ENCODE peak calls at places on chromosomes 1 and 21, in nine cellular contexts. One of them, this sample, is unnamed.

GRCh38 chr1:202858306-202858705 is 30.6 kb downstream of the RABIF start:
- DNase-seq in A172: no peak
- DNase-seq in NCI-H2081: no peak
- DNase-seq in transverse colon: peak
- DNase-seq in ELF-1: no peak
- DNase-seq in stimulated activated CD8-positive, alpha-beta memory T cell treated with anti-CD3 and anti-CD28 coated beads, Interleukin-4, amount 100 ng/mL, for 48 hours: no peak
- DNase-seq in activated CD4-positive, alpha-beta T cell treated with anti-CD3 and anti-CD28 coated beads for 4 hours: no peak
- DNase-seq in cardiac fibroblast: peak
- DNase-seq in GM19239: no peak
- DNase-seq in this sample: peak

GRCh38 chr1:167648252-167648849 is 18.3 kb downstream of the RCSD1 start:
- DNase-seq in A172: no peak
- DNase-seq in GM19239: no peak
- DNase-seq in NCI-H2081: no peak
- DNase-seq in transverse colon: no peak
- DNase-seq in ELF-1: no peak
- DNase-seq in stimulated activated CD8-positive, alpha-beta memory T cell treated with anti-CD3 and anti-CD28 coated beads, Interleukin-4, amount 100 ng/mL, for 48 hours: no peak
- DNase-seq in activated CD4-positive, alpha-beta T cell treated with anti-CD3 and anti-CD28 coated beads for 4 hours: no peak
- DNase-seq in cardiac fibroblast: no peak
- DNase-seq in this sample: peak

GRCh38 chr1:228463559-228464455 is 23.4 kb upstream of the RNF187 start:
- DNase-seq in activated CD4-positive, alpha-beta T cell treated with anti-CD3 and anti-CD28 coated beads for 4 hours: peak
- DNase-seq in cardiac fibroblast: peak
- DNase-seq in ELF-1: peak
- DNase-seq in transverse colon: peak
- DNase-seq in GM19239: no peak
- DNase-seq in NCI-H2081: peak
- DNase-seq in A172: peak
- DNase-seq in stimulated activated CD8-positive, alpha-beta memory T cell treated with anti-CD3 and anti-CD28 coated beads, Interleukin-4, amount 100 ng/mL, for 48 hours: peak
- DNase-seq in this sample: peak

GRCh38 chr1:12179111-12179519 is 12.3 kb downstream of the TNFRSF1B start:
- DNase-seq in ELF-1: no peak
- DNase-seq in transverse colon: peak
- DNase-seq in GM19239: no peak
- DNase-seq in A172: peak
- DNase-seq in stimulated activated CD8-positive, alpha-beta memory T cell treated with anti-CD3 and anti-CD28 coated beads, Interleukin-4, amount 100 ng/mL, for 48 hours: peak
- DNase-seq in NCI-H2081: no peak
- DNase-seq in cardiac fibroblast: no peak
- DNase-seq in activated CD4-positive, alpha-beta T cell treated with anti-CD3 and anti-CD28 coated beads for 4 hours: peak
- DNase-seq in this sample: no peak

GRCh38 chr1:30645807-30646206 is 77.6 kb downstream of the MATN1 start:
- DNase-seq in ELF-1: no peak
- DNase-seq in transverse colon: no peak
- DNase-seq in NCI-H2081: no peak
- DNase-seq in GM19239: no peak
- DNase-seq in stimulated activated CD8-positive, alpha-beta memory T cell treated with anti-CD3 and anti-CD28 coated beads, Interleukin-4, amount 100 ng/mL, for 48 hours: no peak
- DNase-seq in A172: peak
- DNase-seq in cardiac fibroblast: peak
- DNase-seq in activated CD4-positive, alpha-beta T cell treated with anti-CD3 and anti-CD28 coated beads for 4 hours: no peak
- DNase-seq in this sample: no peak

GRCh38 chr21:38166214-38166547 is 90.6 kb upstream of the KCNJ15 start:
- DNase-seq in activated CD4-positive, alpha-beta T cell treated with anti-CD3 and anti-CD28 coated beads for 4 hours: no peak
- DNase-seq in NCI-H2081: no peak
- DNase-seq in cardiac fibroblast: no peak
- DNase-seq in transverse colon: no peak
- DNase-seq in A172: no peak
- DNase-seq in ELF-1: no peak
- DNase-seq in GM19239: no peak
- DNase-seq in stimulated activated CD8-positive, alpha-beta memory T cell treated with anti-CD3 and anti-CD28 coated beads, Interleukin-4, amount 100 ng/mL, for 48 hours: no peak
- DNase-seq in this sample: no peak

GRCh38 chr1:228144213-228145049 is 4.4 kb downstream of the GUK1 start:
- DNase-seq in ELF-1: no peak
- DNase-seq in transverse colon: no peak
- DNase-seq in stimulated activated CD8-positive, alpha-beta memory T cell treated with anti-CD3 and anti-CD28 coated beads, Interleukin-4, amount 100 ng/mL, for 48 hours: no peak
- DNase-seq in A172: no peak
- DNase-seq in NCI-H2081: no peak
- DNase-seq in activated CD4-positive, alpha-beta T cell treated with anti-CD3 and anti-CD28 coated beads for 4 hours: no peak
- DNase-seq in cardiac fibroblast: no peak
- DNase-seq in GM19239: no peak
- DNase-seq in this sample: no peak

GRCh38 chr1:213423041-213423440 is 372.0 kb downstream of the RPS6KC1 start:
- DNase-seq in stimulated activated CD8-positive, alpha-beta memory T cell treated with anti-CD3 and anti-CD28 coated beads, Interleukin-4, amount 100 ng/mL, for 48 hours: no peak
- DNase-seq in transverse colon: no peak
- DNase-seq in A172: no peak
- DNase-seq in GM19239: no peak
- DNase-seq in NCI-H2081: no peak
- DNase-seq in ELF-1: no peak
- DNase-seq in cardiac fibroblast: no peak
- DNase-seq in activated CD4-positive, alpha-beta T cell treated with anti-CD3 and anti-CD28 coated beads for 4 hours: no peak
- DNase-seq in this sample: no peak

GRCh38 chr1:227219715-227220292 is 98.5 kb downstream of the CDC42BPA start:
- DNase-seq in A172: no peak
- DNase-seq in GM19239: no peak
- DNase-seq in activated CD4-positive, alpha-beta T cell treated with anti-CD3 and anti-CD28 coated beads for 4 hours: no peak
- DNase-seq in transverse colon: no peak
- DNase-seq in cardiac fibroblast: no peak
- DNase-seq in NCI-H2081: no peak
- DNase-seq in stimulated activated CD8-positive, alpha-beta memory T cell treated with anti-CD3 and anti-CD28 coated beads, Interleukin-4, amount 100 ng/mL, for 48 hours: no peak
- DNase-seq in ELF-1: no peak
- DNase-seq in this sample: no peak

GRCh38 chr1:156705321-156705917 is at the start of gene CRABP2:
- DNase-seq in GM19239: no peak
- DNase-seq in A172: no peak
- DNase-seq in cardiac fibroblast: no peak
- DNase-seq in stimulated activated CD8-positive, alpha-beta memory T cell treated with anti-CD3 and anti-CD28 coated beads, Interleukin-4, amount 100 ng/mL, for 48 hours: peak
- DNase-seq in activated CD4-positive, alpha-beta T cell treated with anti-CD3 and anti-CD28 coated beads for 4 hours: peak
- DNase-seq in ELF-1: no peak
- DNase-seq in NCI-H2081: no peak
- DNase-seq in transverse colon: peak
- DNase-seq in this sample: peak

GRCh38 chr21:41993744-41994143 is 16.4 kb downstream of the ZBTB21 start:
- DNase-seq in NCI-H2081: no peak
- DNase-seq in stimulated activated CD8-positive, alpha-beta memory T cell treated with anti-CD3 and anti-CD28 coated beads, Interleukin-4, amount 100 ng/mL, for 48 hours: no peak
- DNase-seq in GM19239: no peak
- DNase-seq in ELF-1: no peak
- DNase-seq in A172: no peak
- DNase-seq in activated CD4-positive, alpha-beta T cell treated with anti-CD3 and anti-CD28 coated beads for 4 hours: no peak
- DNase-seq in cardiac fibroblast: peak
- DNase-seq in transverse colon: no peak
- DNase-seq in this sample: no peak

GRCh38 chr21:16536661-16537359 is 807.0 kb downstream of the USP25 start:
- DNase-seq in cardiac fibroblast: peak
- DNase-seq in activated CD4-positive, alpha-beta T cell treated with anti-CD3 and anti-CD28 coated beads for 4 hours: no peak
- DNase-seq in GM19239: no peak
- DNase-seq in NCI-H2081: no peak
- DNase-seq in A172: peak
- DNase-seq in transverse colon: no peak
- DNase-seq in stimulated activated CD8-positive, alpha-beta memory T cell treated with anti-CD3 and anti-CD28 coated beads, Interleukin-4, amount 100 ng/mL, for 48 hours: no peak
- DNase-seq in ELF-1: no peak
- DNase-seq in this sample: no peak

GRCh38 chr1:185853739-185854138 is 119.5 kb downstream of the HMCN1 start:
- DNase-seq in stimulated activated CD8-positive, alpha-beta memory T cell treated with anti-CD3 and anti-CD28 coated beads, Interleukin-4, amount 100 ng/mL, for 48 hours: no peak
- DNase-seq in transverse colon: no peak
- DNase-seq in activated CD4-positive, alpha-beta T cell treated with anti-CD3 and anti-CD28 coated beads for 4 hours: no peak
- DNase-seq in ELF-1: no peak
- DNase-seq in cardiac fibroblast: peak
- DNase-seq in NCI-H2081: no peak
- DNase-seq in GM19239: no peak
- DNase-seq in A172: peak
- DNase-seq in this sample: no peak

GRCh38 chr1:67308136-67308535 is 463 bp downstream of the IL12RB2 start:
- DNase-seq in activated CD4-positive, alpha-beta T cell treated with anti-CD3 and anti-CD28 coated beads for 4 hours: no peak
- DNase-seq in NCI-H2081: no peak
- DNase-seq in transverse colon: no peak
- DNase-seq in cardiac fibroblast: no peak
- DNase-seq in A172: no peak
- DNase-seq in ELF-1: peak
- DNase-seq in stimulated activated CD8-positive, alpha-beta memory T cell treated with anti-CD3 and anti-CD28 coated beads, Interleukin-4, amount 100 ng/mL, for 48 hours: peak
- DNase-seq in GM19239: no peak
- DNase-seq in this sample: no peak

GRCh38 chr1:217190359-217190758 is 440.5 kb downstream of the GPATCH2 start:
- DNase-seq in ELF-1: no peak
- DNase-seq in A172: no peak
- DNase-seq in NCI-H2081: no peak
- DNase-seq in cardiac fibroblast: no peak
- DNase-seq in activated CD4-positive, alpha-beta T cell treated with anti-CD3 and anti-CD28 coated beads for 4 hours: no peak
- DNase-seq in GM19239: no peak
- DNase-seq in stimulated activated CD8-positive, alpha-beta memory T cell treated with anti-CD3 and anti-CD28 coated beads, Interleukin-4, amount 100 ng/mL, for 48 hours: no peak
- DNase-seq in transverse colon: no peak
- DNase-seq in this sample: no peak

GRCh38 chr1:102799496-102799895 is 308.8 kb downstream of the COL11A1 start:
- DNase-seq in transverse colon: no peak
- DNase-seq in GM19239: no peak
- DNase-seq in A172: no peak
- DNase-seq in cardiac fibroblast: peak
- DNase-seq in activated CD4-positive, alpha-beta T cell treated with anti-CD3 and anti-CD28 coated beads for 4 hours: no peak
- DNase-seq in NCI-H2081: no peak
- DNase-seq in stimulated activated CD8-positive, alpha-beta memory T cell treated with anti-CD3 and anti-CD28 coated beads, Interleukin-4, amount 100 ng/mL, for 48 hours: no peak
- DNase-seq in ELF-1: no peak
- DNase-seq in this sample: no peak

GRCh38 chr1:1629430-1630190 is 2.4 kb upstream of the MMP23B start:
- DNase-seq in cardiac fibroblast: no peak
- DNase-seq in transverse colon: peak
- DNase-seq in NCI-H2081: no peak
- DNase-seq in GM19239: no peak
- DNase-seq in ELF-1: no peak
- DNase-seq in A172: no peak
- DNase-seq in activated CD4-positive, alpha-beta T cell treated with anti-CD3 and anti-CD28 coated beads for 4 hours: peak
- DNase-seq in stimulated activated CD8-positive, alpha-beta memory T cell treated with anti-CD3 and anti-CD28 coated beads, Interleukin-4, amount 100 ng/mL, for 48 hours: peak
- DNase-seq in this sample: peak

GRCh38 chr21:27561116-27561515 is 594.2 kb upstream of the ADAMTS5 start:
- DNase-seq in ELF-1: peak
- DNase-seq in GM19239: no peak
- DNase-seq in activated CD4-positive, alpha-beta T cell treated with anti-CD3 and anti-CD28 coated beads for 4 hours: no peak
- DNase-seq in NCI-H2081: no peak
- DNase-seq in A172: no peak
- DNase-seq in stimulated activated CD8-positive, alpha-beta memory T cell treated with anti-CD3 and anti-CD28 coated beads, Interleukin-4, amount 100 ng/mL, for 48 hours: no peak
- DNase-seq in transverse colon: peak
- DNase-seq in cardiac fibroblast: no peak
- DNase-seq in this sample: peak

GRCh38 chr1:63548303-63548702 is 25.0 kb downstream of the EFCAB7 start:
- DNase-seq in NCI-H2081: no peak
- DNase-seq in ELF-1: no peak
- DNase-seq in GM19239: no peak
- DNase-seq in cardiac fibroblast: no peak
- DNase-seq in activated CD4-positive, alpha-beta T cell treated with anti-CD3 and anti-CD28 coated beads for 4 hours: no peak
- DNase-seq in transverse colon: no peak
- DNase-seq in A172: no peak
- DNase-seq in stimulated activated CD8-positive, alpha-beta memory T cell treated with anti-CD3 and anti-CD28 coated beads, Interleukin-4, amount 100 ng/mL, for 48 hours: no peak
- DNase-seq in this sample: no peak

GRCh38 chr1:175936736-175937135 is 193.3 kb upstream of the TNR start:
- DNase-seq in transverse colon: no peak
- DNase-seq in activated CD4-positive, alpha-beta T cell treated with anti-CD3 and anti-CD28 coated beads for 4 hours: no peak
- DNase-seq in A172: no peak
- DNase-seq in cardiac fibroblast: no peak
- DNase-seq in NCI-H2081: no peak
- DNase-seq in stimulated activated CD8-positive, alpha-beta memory T cell treated with anti-CD3 and anti-CD28 coated beads, Interleukin-4, amount 100 ng/mL, for 48 hours: no peak
- DNase-seq in GM19239: no peak
- DNase-seq in ELF-1: no peak
- DNase-seq in this sample: no peak

GRCh38 chr1:225470210-225470609 is 42.4 kb upstream of the LBR start:
- DNase-seq in ELF-1: no peak
- DNase-seq in transverse colon: no peak
- DNase-seq in cardiac fibroblast: no peak
- DNase-seq in GM19239: no peak
- DNase-seq in NCI-H2081: no peak
- DNase-seq in activated CD4-positive, alpha-beta T cell treated with anti-CD3 and anti-CD28 coated beads for 4 hours: no peak
- DNase-seq in stimulated activated CD8-positive, alpha-beta memory T cell treated with anti-CD3 and anti-CD28 coated beads, Interleukin-4, amount 100 ng/mL, for 48 hours: peak
- DNase-seq in A172: no peak
- DNase-seq in this sample: peak

GRCh38 chr1:72178266-72178665 is 104.1 kb downstream of the NEGR1 start:
- DNase-seq in stimulated activated CD8-positive, alpha-beta memory T cell treated with anti-CD3 and anti-CD28 coated beads, Interleukin-4, amount 100 ng/mL, for 48 hours: no peak
- DNase-seq in ELF-1: no peak
- DNase-seq in cardiac fibroblast: peak
- DNase-seq in NCI-H2081: no peak
- DNase-seq in activated CD4-positive, alpha-beta T cell treated with anti-CD3 and anti-CD28 coated beads for 4 hours: no peak
- DNase-seq in GM19239: no peak
- DNase-seq in transverse colon: no peak
- DNase-seq in A172: no peak
- DNase-seq in this sample: no peak

GRCh38 chr1:236103646-236104218 is 38.6 kb upstream of the GPR137B start:
- DNase-seq in GM19239: peak
- DNase-seq in NCI-H2081: peak
- DNase-seq in cardiac fibroblast: peak
- DNase-seq in ELF-1: peak
- DNase-seq in activated CD4-positive, alpha-beta T cell treated with anti-CD3 and anti-CD28 coated beads for 4 hours: peak
- DNase-seq in stimulated activated CD8-positive, alpha-beta memory T cell treated with anti-CD3 and anti-CD28 coated beads, Interleukin-4, amount 100 ng/mL, for 48 hours: peak
- DNase-seq in A172: peak
- DNase-seq in transverse colon: peak
- DNase-seq in this sample: no peak

GRCh38 chr1:192153276-192153675 is 5.0 kb upstream of the RGS18 start:
- DNase-seq in GM19239: no peak
- DNase-seq in activated CD4-positive, alpha-beta T cell treated with anti-CD3 and anti-CD28 coated beads for 4 hours: no peak
- DNase-seq in NCI-H2081: no peak
- DNase-seq in ELF-1: no peak
- DNase-seq in stimulated activated CD8-positive, alpha-beta memory T cell treated with anti-CD3 and anti-CD28 coated beads, Interleukin-4, amount 100 ng/mL, for 48 hours: no peak
- DNase-seq in A172: peak
- DNase-seq in transverse colon: no peak
- DNase-seq in cardiac fibroblast: peak
- DNase-seq in this sample: no peak

GRCh38 chr1:84122780-84123382 is 21.2 kb upstream of the PRKACB start:
- DNase-seq in NCI-H2081: peak
- DNase-seq in ELF-1: no peak
- DNase-seq in transverse colon: peak
- DNase-seq in A172: peak
- DNase-seq in stimulated activated CD8-positive, alpha-beta memory T cell treated with anti-CD3 and anti-CD28 coated beads, Interleukin-4, amount 100 ng/mL, for 48 hours: peak
- DNase-seq in activated CD4-positive, alpha-beta T cell treated with anti-CD3 and anti-CD28 coated beads for 4 hours: peak
- DNase-seq in GM19239: no peak
- DNase-seq in cardiac fibroblast: peak
- DNase-seq in this sample: peak

GRCh38 chr1:59156526-59157196 is 140.2 kb upstream of the FGGY start:
- DNase-seq in NCI-H2081: peak
- DNase-seq in A172: peak
- DNase-seq in activated CD4-positive, alpha-beta T cell treated with anti-CD3 and anti-CD28 coated beads for 4 hours: no peak
- DNase-seq in GM19239: no peak
- DNase-seq in ELF-1: peak
- DNase-seq in stimulated activated CD8-positive, alpha-beta memory T cell treated with anti-CD3 and anti-CD28 coated beads, Interleukin-4, amount 100 ng/mL, for 48 hours: no peak
- DNase-seq in transverse colon: no peak
- DNase-seq in cardiac fibroblast: peak
- DNase-seq in this sample: no peak

GRCh38 chr1:18866314-18866713 is 6.9 kb upstream of the TAS1R2 start:
- DNase-seq in transverse colon: no peak
- DNase-seq in cardiac fibroblast: no peak
- DNase-seq in GM19239: no peak
- DNase-seq in A172: no peak
- DNase-seq in NCI-H2081: no peak
- DNase-seq in activated CD4-positive, alpha-beta T cell treated with anti-CD3 and anti-CD28 coated beads for 4 hours: no peak
- DNase-seq in stimulated activated CD8-positive, alpha-beta memory T cell treated with anti-CD3 and anti-CD28 coated beads, Interleukin-4, amount 100 ng/mL, for 48 hours: no peak
- DNase-seq in ELF-1: no peak
- DNase-seq in this sample: no peak

GRCh38 chr1:162902372-162902771 is 41.4 kb upstream of the CCDC190 start:
- DNase-seq in GM19239: no peak
- DNase-seq in cardiac fibroblast: peak
- DNase-seq in ELF-1: no peak
- DNase-seq in NCI-H2081: no peak
- DNase-seq in activated CD4-positive, alpha-beta T cell treated with anti-CD3 and anti-CD28 coated beads for 4 hours: no peak
- DNase-seq in A172: peak
- DNase-seq in stimulated activated CD8-positive, alpha-beta memory T cell treated with anti-CD3 and anti-CD28 coated beads, Interleukin-4, amount 100 ng/mL, for 48 hours: no peak
- DNase-seq in transverse colon: no peak
- DNase-seq in this sample: no peak

GRCh38 chr1:40197656-40198055 is 36.5 kb downstream of the RLF start:
- DNase-seq in ELF-1: no peak
- DNase-seq in cardiac fibroblast: no peak
- DNase-seq in NCI-H2081: no peak
- DNase-seq in activated CD4-positive, alpha-beta T cell treated with anti-CD3 and anti-CD28 coated beads for 4 hours: no peak
- DNase-seq in transverse colon: no peak
- DNase-seq in A172: no peak
- DNase-seq in GM19239: no peak
- DNase-seq in stimulated activated CD8-positive, alpha-beta memory T cell treated with anti-CD3 and anti-CD28 coated beads, Interleukin-4, amount 100 ng/mL, for 48 hours: no peak
- DNase-seq in this sample: no peak

GRCh38 chr1:197027359-197027758 is 39.7 kb downstream of the F13B start:
- DNase-seq in stimulated activated CD8-positive, alpha-beta memory T cell treated with anti-CD3 and anti-CD28 coated beads, Interleukin-4, amount 100 ng/mL, for 48 hours: no peak
- DNase-seq in activated CD4-positive, alpha-beta T cell treated with anti-CD3 and anti-CD28 coated beads for 4 hours: no peak
- DNase-seq in GM19239: no peak
- DNase-seq in cardiac fibroblast: peak
- DNase-seq in A172: no peak
- DNase-seq in ELF-1: no peak
- DNase-seq in transverse colon: no peak
- DNase-seq in NCI-H2081: no peak
- DNase-seq in this sample: no peak

GRCh38 chr1:166368030-166368429 is 201.2 kb upstream of the FAM78B start:
- DNase-seq in transverse colon: no peak
- DNase-seq in ELF-1: no peak
- DNase-seq in A172: no peak
- DNase-seq in GM19239: no peak
- DNase-seq in NCI-H2081: no peak
- DNase-seq in activated CD4-positive, alpha-beta T cell treated with anti-CD3 and anti-CD28 coated beads for 4 hours: no peak
- DNase-seq in cardiac fibroblast: no peak
- DNase-seq in stimulated activated CD8-positive, alpha-beta memory T cell treated with anti-CD3 and anti-CD28 coated beads, Interleukin-4, amount 100 ng/mL, for 48 hours: no peak
- DNase-seq in this sample: no peak